ENCODE peak calls at places on chromosomes 12 and 14, in eight cellular contexts. R is T-helper 22 cell, I is NT2/D1, M is iris pigment epithelial cell, L is AG08395, J is fibroblast of mammary gland, K is A673, F is NAMALWA. Q is an unnamed sample.

GRCh38 chr12:132170094-132170636 is 25.9 kb downstream of the NOC4L start:
- DNase-seq in M (peak), I (no peak), J (peak), R (no peak), K (peak), L (peak), F (no peak), Q (peak)

GRCh38 chr14:89320381-89321000 is 96.5 kb downstream of the FOXN3 start:
- DNase-seq in I (no peak), L (no peak), R (no peak), J (no peak), M (peak), F (no peak), K (no peak), Q (no peak)

GRCh38 chr14:55301722-55302121 is 30.5 kb downstream of the FBXO34 start:
- DNase-seq in L (peak), F (no peak), R (no peak), J (peak), M (peak), I (no peak), K (peak), Q (no peak)

GRCh38 chr14:21852061-21852664 is 178.5 kb upstream of the OR4E1 start:
- DNase-seq in M (peak), K (peak), F (peak), J (peak), R (peak), L (no peak), I (peak), Q (no peak)

GRCh38 chr12:71439613-71440392 is at the start of gene LGR5:
- DNase-seq in M (peak), I (peak), F (no peak), L (peak), J (no peak), R (no peak), K (peak), Q (peak)

GRCh38 chr14:83425138-83425537 is 1891.5 kb upstream of the SEL1L start:
- DNase-seq in M (peak), L (peak), I (no peak), K (no peak), R (no peak), F (no peak), J (peak), Q (no peak)

GRCh38 chr14:23612354-23612732 is 23.8 kb upstream of the DHRS2 start:
- DNase-seq in K (no peak), F (no peak), J (no peak), I (no peak), L (no peak), M (no peak), R (no peak), Q (no peak)

GRCh38 chr12:124727922-124728321 is 135.7 kb downstream of the SCARB1 start:
- DNase-seq in K (peak), R (no peak), J (no peak), M (no peak), F (no peak), I (no peak), L (no peak), Q (no peak)

GRCh38 chr12:88408828-88409227 is 171.4 kb downstream of the KITLG start:
- DNase-seq in K (no peak), J (no peak), F (no peak), I (no peak), M (no peak), R (no peak), L (no peak), Q (no peak)

GRCh38 chr14:78917462-78917861 is 747.3 kb downstream of the NRXN3 start:
- DNase-seq in L (no peak), F (no peak), J (no peak), K (no peak), R (no peak), I (no peak), M (no peak), Q (no peak)

GRCh38 chr14:89365071-89365801 is 51.8 kb downstream of the FOXN3 start:
- DNase-seq in K (peak), J (peak), M (no peak), L (no peak), F (peak), I (no peak), R (peak), Q (no peak)

GRCh38 chr12:121955258-121956040 is 37.1 kb downstream of the CFAP251 start:
- DNase-seq in M (peak), R (no peak), K (no peak), F (peak), L (peak), J (peak), I (no peak), Q (no peak)

GRCh38 chr12:65998536-65999530 is 131.7 kb downstream of the LLPH start:
- DNase-seq in J (no peak), M (peak), K (no peak), R (no peak), I (no peak), F (no peak), L (no peak), Q (no peak)

GRCh38 chr12:75684678-75685620 is 173.5 kb upstream of the KRR1 start:
- DNase-seq in J (peak), R (no peak), I (no peak), M (peak), F (no peak), L (peak), K (no peak), Q (no peak)

GRCh38 chr12:46400406-46400805 is 27.8 kb upstream of the SLC38A2 start:
- DNase-seq in J (peak), L (peak), I (no peak), R (no peak), K (no peak), F (no peak), M (peak), Q (no peak)

GRCh38 chr14:61444215-61444768 is 122.9 kb downstream of the PRKCH start:
- DNase-seq in J (no peak), I (no peak), K (no peak), M (no peak), R (peak), L (no peak), F (no peak), Q (no peak)

GRCh38 chr14:64755661-64756265 is 51.5 kb downstream of the PLEKHG3 start:
- DNase-seq in J (peak), L (peak), I (no peak), R (peak), M (peak), K (no peak), F (no peak), Q (no peak)

GRCh38 chr12:104886418-104887401 is 71.4 kb downstream of the SLC41A2 start:
- DNase-seq in I (no peak), F (no peak), R (no peak), M (peak), K (peak), L (no peak), J (peak), Q (no peak)

GRCh38 chr12:59651230-59651920 is 55.5 kb downstream of the SLC16A7 start:
- DNase-seq in J (peak), F (no peak), L (peak), M (peak), I (no peak), R (no peak), K (no peak), Q (no peak)

GRCh38 chr12:6613776-6614512 is 6.8 kb upstream of the CHD4 start:
- DNase-seq in R (no peak), K (peak), M (peak), L (peak), I (peak), F (peak), J (peak), Q (peak)

GRCh38 chr14:29236848-29237247 is 470.3 kb downstream of the FOXG1 start:
- DNase-seq in F (no peak), L (peak), R (no peak), K (peak), I (no peak), J (peak), M (peak), Q (no peak)

GRCh38 chr12:65113621-65114035 is 7.5 kb downstream of the WIF1 start:
- DNase-seq in F (no peak), K (no peak), I (no peak), L (no peak), M (no peak), J (peak), R (no peak), Q (no peak)

GRCh38 chr14:104509673-104510072 is 69.9 kb upstream of the C14orf180 start:
- DNase-seq in F (no peak), M (no peak), L (no peak), K (no peak), J (no peak), I (no peak), R (no peak), Q (no peak)

GRCh38 chr14:104316121-104316722 is 177.8 kb downstream of the KIF26A start:
- DNase-seq in R (no peak), I (no peak), K (no peak), M (no peak), F (no peak), L (no peak), J (no peak), Q (no peak)

GRCh38 chr12:62604856-62605255 is 138.2 kb downstream of the MON2 start:
- DNase-seq in J (peak), K (no peak), R (peak), L (no peak), I (no peak), M (peak), F (no peak), Q (no peak)

GRCh38 chr14:60085085-60085484 is 6.6 kb upstream of the PCNX4 start:
- DNase-seq in I (no peak), F (no peak), L (no peak), M (peak), R (no peak), J (peak), K (no peak), Q (no peak)

GRCh38 chr12:64679487-64679983 is 69.2 kb downstream of the RASSF3 start:
- DNase-seq in I (no peak), F (no peak), R (peak), K (peak), M (peak), J (peak), L (peak), Q (peak)

GRCh38 chr12:101257357-101257756 is 22.5 kb upstream of the UTP20 start:
- DNase-seq in I (no peak), R (no peak), K (no peak), J (no peak), M (no peak), F (no peak), L (no peak), Q (no peak)

GRCh38 chr12:106114084-106115068 is 24.4 kb downstream of the NUAK1 start:
- DNase-seq in I (no peak), F (no peak), R (no peak), K (no peak), M (peak), J (no peak), L (peak), Q (no peak)

GRCh38 chr12:42732908-42733411 is 143.4 kb upstream of the PRICKLE1 start:
- DNase-seq in I (no peak), F (no peak), M (no peak), K (no peak), L (no peak), R (no peak), J (peak), Q (no peak)

GRCh38 chr14:77561881-77562280 is 54.6 kb downstream of the SPTLC2 start:
- DNase-seq in I (no peak), M (no peak), J (no peak), R (no peak), L (no peak), F (no peak), K (no peak), Q (no peak)

GRCh38 chr14:61342486-61342885 is 21.1 kb downstream of the PRKCH start:
- DNase-seq in M (no peak), R (peak), K (no peak), I (no peak), J (no peak), L (no peak), F (no peak), Q (no peak)

GRCh38 chr12:108122644-108123043 is 6.4 kb upstream of the WSCD2 start:
- DNase-seq in R (no peak), I (no peak), F (no peak), M (no peak), L (no peak), K (no peak), J (no peak), Q (no peak)

GRCh38 chr12:4056910-4057845 is 184.0 kb upstream of the PARP11 start:
- DNase-seq in I (no peak), L (no peak), R (no peak), J (no peak), F (no peak), K (no peak), M (no peak), Q (no peak)

GRCh38 chr12:1583421-1584078 is 10.8 kb downstream of the FBXL14 start:
- DNase-seq in R (peak), F (peak), I (peak), M (peak), K (peak), J (peak), L (peak), Q (no peak)

GRCh38 chr14:94041551-94042346 is 15.6 kb downstream of the OTUB2 start:
- DNase-seq in I (no peak), R (no peak), K (no peak), J (peak), F (no peak), L (peak), M (peak), Q (peak)

Q was measured in left ventricle myocardium inferior.